ENCODE peak calls at places on chromosomes 7 and 10, in eight cellular contexts. Q is uterus, Y is brain microvascular endothelial cell, M is cardiac fibroblast, V is WERI-Rb-1, I is cardiac muscle cell, R is kidney epithelial cell, B is fibroblast of the aortic adventitia. T is an unnamed sample.

GRCh38 chr7:134101716-134102115 is 25.4 kb upstream of the LRGUK start:
- DNase-seq in Y (no peak), R (no peak), V (no peak), Q (no peak), B (no peak), M (no peak), I (no peak), T (no peak)

GRCh38 chr7:70586822-70587221 is 545.1 kb upstream of the GALNT17 start:
- DNase-seq in V (no peak), R (no peak), Q (no peak), Y (no peak), I (no peak), B (no peak), M (no peak), T (no peak)

GRCh38 chr7:42869131-42870020 is 42.5 kb downstream of the C7orf25 start:
- DNase-seq in R (no peak), M (no peak), Q (no peak), V (no peak), B (no peak), Y (peak; percentile 44), I (no peak), T (no peak)

GRCh38 chr10:4136121-4136520 is 351.1 kb upstream of the KLF6 start:
- DNase-seq in M (no peak), V (no peak), I (no peak), Y (no peak), Q (no peak), R (no peak), B (no peak), T (no peak)

GRCh38 chr7:92835140-92835850 is 1.1 kb downstream of the CDK6 start:
- DNase-seq in B (peak; percentile 63), Q (peak; percentile 46), R (no peak), I (peak; percentile 88), Y (peak; percentile 79), V (peak; percentile 40), M (peak; percentile 81), T (no peak)

GRCh38 chr7:2510909-2511768 is 8.4 kb upstream of the LFNG start:
- DNase-seq in Y (no peak), R (no peak), V (peak; percentile 79), B (no peak), M (no peak), Q (no peak), I (no peak), T (no peak)

GRCh38 chr10:112361951-112362770 is 11.8 kb upstream of the ACSL5 start:
- DNase-seq in R (no peak), M (peak; percentile 85), Q (peak; percentile 62), Y (no peak), B (peak; percentile 74), V (no peak), I (peak; percentile 35), T (no peak)

GRCh38 chr10:62710182-62710581 is 94.3 kb upstream of the ADO start:
- DNase-seq in M (no peak), B (no peak), Q (no peak), R (no peak), I (no peak), V (no peak), Y (no peak), T (no peak)

GRCh38 chr10:116947838-116948529 is 57.0 kb downstream of the SHTN1 start:
- DNase-seq in I (no peak), B (peak; percentile 30), M (peak; percentile 30), R (peak; percentile 28), V (no peak), Y (peak; percentile 42), Q (no peak), T (no peak)

GRCh38 chr7:16564909-16565426 is 38.3 kb downstream of the LRRC72 start:
- DNase-seq in M (peak; percentile 67), Q (no peak), Y (peak; percentile 18), B (peak; percentile 72), V (no peak), I (peak; percentile 75), R (peak; percentile 16), T (peak; percentile 15)

GRCh38 chr7:81877890-81878289 is 108.0 kb upstream of the HGF start:
- DNase-seq in Y (no peak), M (no peak), B (no peak), Q (no peak), I (no peak), R (no peak), V (no peak), T (no peak)

GRCh38 chr7:47301657-47302295 is 280.1 kb downstream of the TNS3 start:
- DNase-seq in M (no peak), R (no peak), Q (no peak), B (no peak), I (no peak), Y (no peak), V (no peak), T (no peak)

GRCh38 chr7:27397503-27397902 is 154.9 kb downstream of the EVX1 start:
- DNase-seq in Y (no peak), Q (no peak), I (no peak), M (no peak), V (no peak), R (no peak), B (no peak), T (no peak)

GRCh38 chr10:97612386-97612785 is 20.9 kb downstream of the MORN4 start:
- DNase-seq in R (no peak), I (peak; percentile 33), B (peak; percentile 69), M (peak; percentile 76), Y (peak; percentile 53), V (peak; percentile 20), Q (no peak), T (peak; percentile 15)

GRCh38 chr7:6442114-6442513 is 5.6 kb downstream of the DAGLB start:
- DNase-seq in I (no peak), M (peak; percentile 58), B (no peak), R (no peak), V (no peak), Y (peak; percentile 90), Q (no peak), T (no peak)

GRCh38 chr10:6195376-6195775 is 7.4 kb upstream of the PFKFB3 start:
- DNase-seq in M (peak; percentile 63), Q (no peak), R (no peak), I (no peak), B (peak; percentile 80), V (no peak), Y (peak; percentile 78), T (no peak)

GRCh38 chr10:96612052-96612830 is 25.4 kb upstream of the TM9SF3 start:
- DNase-seq in V (no peak), B (no peak), R (no peak), M (no peak), I (no peak), Q (no peak), Y (no peak), T (no peak)

GRCh38 chr7:98352621-98353020 is 48.3 kb downstream of the BAIAP2L1 start:
- DNase-seq in Y (peak; percentile 53), B (peak; percentile 58), Q (no peak), M (peak; percentile 61), V (no peak), R (no peak), I (no peak), T (peak; percentile 63)

GRCh38 chr10:1551636-1552338 is 185.5 kb downstream of the ADARB2 start:
- DNase-seq in Q (no peak), M (no peak), R (no peak), Y (no peak), I (peak; percentile 45), V (no peak), B (no peak), T (no peak)

GRCh38 chr10:17729630-17730029 is 22.4 kb upstream of the TMEM236 start:
- DNase-seq in R (no peak), V (no peak), I (no peak), M (no peak), Y (no peak), B (no peak), Q (no peak), T (no peak)

GRCh38 chr10:33098966-33099663 is 141.1 kb upstream of the ITGB1 start:
- DNase-seq in R (no peak), I (no peak), M (no peak), Q (no peak), V (no peak), B (no peak), Y (no peak), T (no peak)

GRCh38 chr10:1939016-1939415 is 201.7 kb upstream of the ADARB2 start:
- DNase-seq in Y (no peak), R (no peak), I (no peak), Q (no peak), M (no peak), B (no peak), V (no peak), T (no peak)

GRCh38 chr10:129870926-129871660 is 93.0 kb downstream of the EBF3 start:
- DNase-seq in I (no peak), R (no peak), V (peak; percentile 97), Q (no peak), B (no peak), Y (no peak), M (no peak), T (no peak)

GRCh38 chr10:77296534-77297369 is 340.9 kb downstream of the KCNMA1 start:
- DNase-seq in B (no peak), M (no peak), I (no peak), Q (no peak), R (no peak), Y (no peak), V (peak; percentile 23), T (no peak)
- TF ChIP-seq CTCF in B (peak; percentile 1), M (no peak), I (no peak), Q (no peak), R (no peak), Y (peak; percentile 7), V (peak; percentile 56), T (peak; percentile 8)

GRCh38 chr7:67209256-67209655 is 212.6 kb downstream of the TYW1 start:
- DNase-seq in I (no peak), V (no peak), Q (no peak), R (no peak), M (no peak), Y (no peak), B (no peak), T (no peak)
- H3K4me3 ChIP-seq in I (no peak overlapping the region), V (no peak overlapping the region), Q (no peak overlapping the region), R (no peak overlapping the region), M (no peak overlapping the region), Y (no peak overlapping the region), B (no peak overlapping the region), T (no peak overlapping the region)

GRCh38 chr10:125700355-125700911 is 17.5 kb upstream of the TEX36 start:
- DNase-seq in Y (no peak), Q (no peak), B (peak; percentile 76), I (no peak), V (no peak), M (peak; percentile 53), R (no peak), T (no peak)
- TF ChIP-seq CTCF in Y (no peak), Q (no peak), B (peak; percentile 49), I (peak; percentile 24), V (no peak), M (no peak), R (no peak), T (peak; percentile 43)

DNA sequence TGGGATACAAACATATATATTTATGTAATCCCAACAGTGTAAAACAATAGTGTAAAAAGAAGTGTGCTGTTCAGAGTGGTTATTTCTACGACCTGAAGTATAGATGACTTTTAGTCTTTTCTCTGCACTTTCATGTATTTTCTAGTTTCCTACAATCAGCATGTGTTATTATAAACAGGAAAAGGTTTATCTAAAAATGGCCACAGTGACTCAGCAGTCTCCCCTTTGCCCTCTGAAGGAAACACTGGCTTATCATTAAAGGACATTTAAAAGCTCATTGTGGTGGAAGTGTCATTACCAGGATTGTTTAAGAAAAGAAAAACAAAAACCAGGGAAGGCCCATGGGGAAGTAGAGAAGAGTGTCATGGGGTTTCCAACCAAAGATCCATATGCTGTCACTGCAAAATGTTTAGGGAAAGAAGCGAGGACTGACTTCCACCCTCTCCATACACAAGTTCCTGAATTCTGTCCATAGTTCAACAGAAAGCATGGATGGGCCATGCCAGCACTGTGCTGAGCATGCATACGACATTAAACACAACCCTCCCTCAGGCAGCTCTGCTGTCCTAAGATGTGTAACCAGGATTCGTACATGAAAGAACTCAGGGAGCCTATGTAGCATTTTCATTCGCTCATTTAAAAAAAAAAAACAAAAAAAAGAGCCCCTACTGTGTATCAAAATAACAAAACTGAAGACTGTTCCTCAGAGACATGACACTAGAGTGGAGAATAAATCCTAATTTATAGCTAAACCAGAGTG is 10.2 kb downstream of the CYREN start:
- DNase-seq in Y (peak; percentile 41), R (no peak), I (no peak), B (peak; percentile 61), M (peak; percentile 55), Q (no peak), V (no peak), T (no peak)
- H3K4me3 ChIP-seq in Y (no peak overlapping the region), R (no peak overlapping the region), I (no peak overlapping the region), B (no peak overlapping the region), M (no peak overlapping the region), Q (no peak overlapping the region), V (no peak overlapping the region), T (no peak overlapping the region)

T was measured in AG04450.